ENCODE peak calls at places on chromosomes 7 and 10, in eight cellular contexts. N, F, D, R, H, C, X and B are unnamed samples.

GRCh38 chr10:125595911-125596310 is 87.1 kb downstream of the TEX36 start:
- DNase-seq in N (no peak), F (no peak), D (no peak), R (no peak), H (no peak), C (no peak), X (no peak), B (no peak)

GRCh38 chr7:33108931-33109757 is at the start of gene RP9:
- DNase-seq in N (peak; percentile 89), F (peak; percentile 58), D (peak; percentile 37), R (peak; percentile 78), H (peak; percentile 91), C (peak; percentile 65), X (peak; percentile 81), B (peak; percentile 72)

GRCh38 chr7:73308074-73308664 is 457 bp downstream of the NSUN5 start:
- DNase-seq in N (no peak), F (no peak), D (no peak), R (no peak), H (no peak), C (peak; percentile 5), X (no peak), B (no peak)

GRCh38 chr7:114922151-114922651 is 307 bp downstream of the MDFIC start:
- DNase-seq in N (peak; percentile 29), F (no peak), D (peak; percentile 38), R (no peak), H (peak; percentile 87), C (peak; percentile 52), X (peak; percentile 77), B (peak; percentile 49)

GRCh38 chr7:44673324-44673723 is 66.9 kb downstream of the OGDH start:
- DNase-seq in N (no peak), F (no peak), D (no peak), R (no peak), H (no peak), C (no peak), X (no peak), B (peak; percentile 56)

GRCh38 chr7:2802504-2803341 is 41.4 kb downstream of the GNA12 start:
- DNase-seq in N (peak; percentile 33), F (no peak), D (peak; percentile 45), R (no peak), H (no peak), C (peak; percentile 84), X (no peak), B (no peak)

GRCh38 chr7:20218261-20218660 is 1.1 kb upstream of the MACC1 start:
- DNase-seq in N (no peak), F (no peak), D (no peak), R (no peak), H (peak; percentile 66), C (no peak), X (no peak), B (no peak)

GRCh38 chr7:37096341-37096740 is 352.3 kb downstream of the ELMO1 start:
- DNase-seq in N (no peak), F (no peak), D (no peak), R (no peak), H (no peak), C (no peak), X (no peak), B (no peak)

GRCh38 chr10:15211464-15211979 is 43.0 kb upstream of the NMT2 start:
- DNase-seq in N (no peak), F (no peak), D (peak; percentile 80), R (no peak), H (peak; percentile 83), C (peak; percentile 42), X (no peak), B (no peak)